ENCODE peak calls at places on chromosomes 16 and 17, in ten cellular contexts. G is neural progenitor cell, T is right atrium auricular region, J is brain microvascular endothelial cell, S is thoracic aorta, R is fibroblast of lung, D is BJ, Y is upper lobe of right lung, H is cardiac muscle cell, W is K562. I is an unnamed sample. For H3K36me3, the result is how much of the 10 kb centered on the place peaks cover.

GRCh38 chr16:2146739-2147138 is 1.7 kb upstream of the RAB26 start:
- DNase-seq in G (no peak), T (no peak), J (no peak), S (no peak), R (no peak), D (no peak), Y (peak), H (no peak), W (no peak), I (no peak)

GRCh38 chr16:87778476-87778829 is 12.7 kb upstream of the KLHDC4 start:
- DNase-seq in G (no peak), T (no peak), J (no peak), S (no peak), R (no peak), D (no peak), Y (no peak), H (no peak), W (no peak), I (no peak)

GRCh38 chr17:68238894-68239293 is 8.9 kb upstream of the AMZ2 start:
- DNase-seq in G (no peak), T (no peak), J (no peak), S (no peak), R (no peak), D (no peak), Y (no peak), H (no peak), W (no peak), I (no peak)

GRCh38 chr16:64580558-64580957 is 541.3 kb downstream of the CDH11 start:
- DNase-seq in G (no peak), T (no peak), J (no peak), S (no peak), R (no peak), D (no peak), Y (no peak), H (no peak), W (no peak), I (no peak)

GRCh38 chr17:40425741-40426140 is 8.0 kb upstream of the TOP2A start:
- DNase-seq in G (no peak), T (no peak), J (no peak), S (no peak), R (no peak), D (no peak), Y (peak), H (no peak), W (no peak), I (no peak)

GRCh38 chr17:63716426-63716825 is 16.5 kb upstream of the LIMD2 start:
- DNase-seq in G (no peak), T (no peak), J (no peak), S (no peak), R (no peak), D (no peak), Y (no peak), H (no peak), W (no peak), I (no peak)

GRCh38 chr17:45905812-45906211 is 11.5 kb downstream of the MAPT start:
- DNase-seq in G (no peak), T (no peak), J (no peak), S (no peak), R (no peak), D (no peak), Y (no peak), H (no peak), W (no peak), I (peak)

GRCh38 chr16:76705883-76706282 is 428.7 kb downstream of the CNTNAP4 start:
- DNase-seq in G (no peak), T (no peak), J (no peak), S (no peak), R (no peak), D (no peak), Y (no peak), H (no peak), W (no peak), I (no peak)

GRCh38 chr16:1101573-1102332 is 5.7 kb upstream of the C1QTNF8 start:
- DNase-seq in G (no peak), T (no peak), J (no peak), S (no peak), R (no peak), D (no peak), Y (no peak), H (no peak), W (no peak), I (no peak)

GRCh38 chr16:30051518-30051917 is 14.0 kb upstream of the ALDOA start:
- DNase-seq in G (no peak), T (no peak), J (peak), S (no peak), R (no peak), D (no peak), Y (no peak), H (no peak), W (no peak), I (no peak)

GRCh38 chr17:65556014-65556909 is 5.2 kb downstream of the AXIN2 start:
- DNase-seq in G (peak), T (peak), J (peak), S (no peak), R (peak), D (no peak), Y (peak), H (peak), W (peak), I (peak)

GRCh38 chr17:16878547-16879100 is 93.3 kb downstream of the TNFRSF13B start:
- DNase-seq in G (no peak), T (peak), J (no peak), S (no peak), R (no peak), D (no peak), Y (peak), H (no peak), W (no peak), I (no peak)

GRCh38 chr17:64658931-64659330 is 3.2 kb downstream of the SMURF2 start:
- DNase-seq in G (no peak), T (no peak), J (peak), S (no peak), R (peak), D (peak), Y (no peak), H (no peak), W (no peak), I (no peak)

GRCh38 chr16:22278841-22279240 is 18.4 kb upstream of the POLR3E start:
- DNase-seq in G (peak), T (no peak), J (no peak), S (no peak), R (no peak), D (no peak), Y (no peak), H (peak), W (no peak), I (peak)

GRCh38 chr17:652310-652709 is 62.3 kb downstream of the VPS53 start:
- DNase-seq in G (no peak), T (peak), J (no peak), S (no peak), R (no peak), D (no peak), Y (no peak), H (no peak), W (no peak), I (no peak)

GRCh38 chr17:47607481-47607880 is 42.2 kb upstream of the KPNB1 start:
- DNase-seq in G (no peak), T (no peak), J (no peak), S (no peak), R (no peak), D (no peak), Y (no peak), H (no peak), W (no peak), I (no peak)

GRCh38 chr17:72030067-72030899 is 90.5 kb upstream of the SOX9 start:
- DNase-seq in G (peak), T (peak), J (peak), S (no peak), R (peak), D (no peak), Y (peak), H (peak), W (no peak), I (peak)

GRCh38 chr17:76501827-76502307 is 644 bp upstream of the RHBDF2 start:
- DNase-seq in G (no peak), T (no peak), J (no peak), S (no peak), R (no peak), D (no peak), Y (no peak), H (no peak), W (peak), I (no peak)
- H3K4me3 ChIP-seq in G (peak), T (peak), J (peak), S (peak), R (no peak), D (peak), Y (peak), H (peak), W (peak), I (no peak)

DNA sequence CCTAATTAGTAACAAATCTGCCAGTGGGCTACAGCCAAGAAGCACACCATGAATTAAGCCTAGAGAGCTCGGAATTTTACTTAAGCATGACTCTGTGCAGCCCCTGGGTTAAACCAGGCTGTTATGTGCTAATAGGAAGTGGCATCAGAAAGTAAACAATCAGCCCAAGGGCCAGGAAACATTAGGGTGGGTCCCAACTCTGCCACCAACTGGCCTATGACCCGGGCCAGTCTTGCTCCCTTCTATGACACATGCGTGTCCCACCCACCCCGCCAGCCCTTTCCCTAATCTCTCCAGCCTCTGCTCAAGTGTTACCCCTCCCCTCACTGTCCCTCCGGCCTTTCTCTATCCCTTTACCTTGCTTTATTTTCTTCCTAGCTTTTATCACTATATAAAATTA is 13.7 kb downstream of the TOP3A start:
- DNase-seq in G (no peak), T (no peak), J (no peak), S (no peak), R (no peak), D (no peak), Y (no peak), H (no peak), W (no peak), I (no peak)
- H3K36me3 ChIP-seq in G (under half), T (half or more), J (half or more), S (half or more), R (under half), D (under half), Y (half or more), H (half or more), W (half or more), I (half or more)

GRCh38 chr16:62194828-62195227 is 158.6 kb upstream of the CDH8 start:
- DNase-seq in G (no peak), T (no peak), J (no peak), S (no peak), R (no peak), D (no peak), Y (no peak), H (no peak), W (no peak), I (no peak)

DNA sequence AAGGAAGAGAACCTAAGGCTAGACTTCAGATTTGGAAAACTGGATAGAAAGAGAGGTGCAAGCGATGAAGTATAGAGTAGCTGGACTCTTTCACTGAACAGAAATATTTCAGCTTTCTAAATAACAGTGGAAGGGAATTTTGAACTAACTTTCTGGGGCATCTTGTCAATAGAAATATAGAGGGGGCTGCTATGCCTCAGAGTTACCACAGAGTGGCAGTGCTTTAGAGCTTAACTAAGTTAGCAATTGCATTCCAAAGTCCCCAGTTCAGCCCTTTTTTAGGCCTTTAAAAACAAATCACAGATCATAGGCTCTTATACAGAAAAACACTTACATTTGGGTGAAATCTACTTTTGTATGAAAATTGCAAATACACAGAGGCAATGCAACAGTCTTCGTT is 154.2 kb upstream of the CDH8 start:
- DNase-seq in G (peak), T (no peak), J (no peak), S (no peak), R (no peak), D (no peak), Y (no peak), H (peak), W (peak), I (no peak)
- TF ChIP-seq CTCF in G (peak), T (no peak), J (peak), S (no peak), R (no peak), D (peak), Y (peak), H (no peak), W (no peak), I (peak)

DNA sequence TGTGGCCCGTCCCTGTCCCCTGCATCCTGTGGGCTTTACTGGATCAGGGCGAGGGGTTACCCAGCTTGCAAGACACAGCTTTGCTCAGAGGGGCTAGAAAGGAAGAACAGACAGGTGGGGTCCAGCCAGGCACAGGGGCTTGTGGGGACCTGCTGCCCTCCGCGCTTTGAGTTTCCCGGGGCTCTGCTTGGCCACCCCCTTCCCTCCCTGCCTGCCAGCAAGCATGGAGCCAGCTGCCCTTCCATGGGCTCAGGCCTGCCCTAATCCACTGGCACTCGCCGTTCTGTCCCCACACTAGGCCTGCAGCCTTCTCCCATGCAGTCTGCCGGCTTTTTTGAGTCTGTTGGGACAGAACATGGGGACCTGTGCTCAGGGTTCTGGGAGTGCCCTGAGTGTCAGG is 3.4 kb downstream of the SNN start:
- DNase-seq in G (no peak), T (no peak), J (no peak), S (no peak), R (no peak), D (no peak), Y (no peak), H (no peak), W (no peak), I (no peak)
- H3K4me3 ChIP-seq in G (no peak), T (no peak), J (no peak), S (no peak), R (no peak), D (no peak), Y (no peak), H (no peak), W (no peak), I (no peak)

I was measured in WERI-Rb-1.